ENCODE peak calls at places on chromosome 7, in seven cellular contexts. N is upper lobe of right lung, G is gastrocnemius medialis, Z is AG04450, B is choroid plexus epithelial cell, I is GM12865, K is spleen. D is an unnamed sample.

GRCh38 chr7:46173526-46174191 is 252.6 kb upstream of the IGFBP3 start:
- DNase-seq in N (no peak), G (no peak), Z (no peak), B (no peak), I (no peak), K (no peak), D (peak)

GRCh38 chr7:156113733-156114132 is 301.5 kb upstream of the SHH start:
- DNase-seq in N (no peak), G (no peak), Z (no peak), B (no peak), I (no peak), K (no peak), D (no peak)

GRCh38 chr7:14691597-14692203 is 210.9 kb downstream of the DGKB start:
- DNase-seq in N (no peak), G (no peak), Z (peak), B (peak), I (peak), K (no peak), D (peak)

GRCh38 chr7:48671656-48672055 is 252.7 kb upstream of the CDC14C start:
- DNase-seq in N (no peak), G (no peak), Z (no peak), B (no peak), I (no peak), K (no peak), D (no peak)

GRCh38 chr7:7920481-7920880 is 48.1 kb upstream of the GLCCI1 start:
- DNase-seq in N (no peak), G (no peak), Z (no peak), B (no peak), I (peak), K (no peak), D (no peak)

GRCh38 chr7:20307901-20308300 is 22.8 kb upstream of the ITGB8 start:
- DNase-seq in N (no peak), G (no peak), Z (no peak), B (no peak), I (no peak), K (no peak), D (no peak)

GRCh38 chr7:115940462-115941060 is 90.0 kb downstream of the TFEC start:
- DNase-seq in N (no peak), G (no peak), Z (no peak), B (peak), I (no peak), K (no peak), D (no peak)

GRCh38 chr7:37480642-37481041 is 32.0 kb upstream of the ELMO1 start:
- DNase-seq in N (no peak), G (no peak), Z (no peak), B (no peak), I (no peak), K (no peak), D (peak)

GRCh38 chr7:27605689-27606269 is 56.9 kb downstream of the HIBADH start:
- DNase-seq in N (no peak), G (no peak), Z (no peak), B (peak), I (peak), K (no peak), D (no peak)

GRCh38 chr7:108270385-108270784 is 140.2 kb upstream of the LAMB4 start:
- DNase-seq in N (no peak), G (no peak), Z (no peak), B (no peak), I (peak), K (no peak), D (no peak)

GRCh38 chr7:101939136-101939695 is 121.8 kb downstream of the CUX1 start:
- DNase-seq in N (peak), G (no peak), Z (no peak), B (no peak), I (peak), K (peak), D (no peak)

GRCh38 chr7:39153647-39154046 is 175.9 kb downstream of the POU6F2 start:
- DNase-seq in N (no peak), G (no peak), Z (no peak), B (no peak), I (no peak), K (no peak), D (no peak)

GRCh38 chr7:137146552-137146961 is 197.0 kb downstream of the PTN start:
- DNase-seq in N (no peak), G (no peak), Z (peak), B (peak), I (no peak), K (no peak), D (no peak)

GRCh38 chr7:100545636-100546128 is 6.7 kb downstream of the AGFG2 start:
- DNase-seq in N (no peak), G (no peak), Z (peak), B (peak), I (peak), K (no peak), D (peak)
- H3K4me3 ChIP-seq in N (no peak), G (no peak), Z (no peak), B (no peak), I (peak), K (no peak), D (no peak)

GRCh38 chr7:17640730-17641377 is 299.4 kb downstream of the SNX13 start:
- DNase-seq in N (no peak), G (no peak), Z (no peak), B (peak), I (peak), K (no peak), D (no peak)
- TF ChIP-seq CTCF in N (peak), G (no peak), Z (peak), B (peak), I (peak), K (peak), D (peak)

GRCh38 chr7:127347567-127348246 is 44.8 kb downstream of the ZNF800 start:
- DNase-seq in N (peak), G (peak), Z (peak), B (peak), I (peak), K (peak), D (peak)
- H3K4me3 ChIP-seq in N (peak), G (peak), Z (peak), B (peak), I (no peak), K (peak), D (peak)

DNA sequence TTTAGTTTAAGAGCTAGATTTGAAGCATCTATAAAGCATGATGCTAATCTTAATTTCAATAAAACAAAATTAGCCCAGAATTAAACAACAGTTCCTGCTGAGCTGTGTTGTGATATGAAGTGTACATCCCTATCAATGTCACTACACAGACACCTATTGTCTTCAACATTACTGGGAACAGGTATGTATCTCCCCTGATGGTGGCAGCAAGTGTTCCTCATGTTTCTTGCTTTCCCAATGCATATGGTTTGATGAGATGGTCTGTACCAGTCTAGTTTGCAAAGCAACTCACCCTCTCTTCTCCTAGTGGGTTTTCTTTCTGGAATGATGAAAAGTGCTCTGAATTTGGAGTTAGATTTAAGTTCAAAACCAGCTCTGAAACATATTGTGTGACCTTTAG is 38.1 kb downstream of the TSPAN12 start:
- DNase-seq in N (no peak), G (no peak), Z (no peak), B (no peak), I (peak), K (no peak), D (no peak)
- TF ChIP-seq CTCF in N (no peak), G (no peak), Z (no peak), B (no peak), I (no peak), K (no peak), D (no peak)

GRCh38 chr7:33837356-33837851 is 67.9 kb upstream of the BMPER start:
- DNase-seq in N (no peak), G (no peak), Z (no peak), B (no peak), I (no peak), K (no peak), D (no peak)

GRCh38 chr7:33841031-33841430 is 64.3 kb upstream of the BMPER start:
- DNase-seq in N (no peak), G (no peak), Z (no peak), B (no peak), I (no peak), K (no peak), D (no peak)

GRCh38 chr7:33842141-33842540 is 63.2 kb upstream of the BMPER start:
- DNase-seq in N (no peak), G (no peak), Z (no peak), B (no peak), I (no peak), K (no peak), D (no peak)

GRCh38 chr7:33845991-33846509 is 59.3 kb upstream of the BMPER start:
- DNase-seq in N (no peak), G (no peak), Z (no peak), B (no peak), I (no peak), K (no peak), D (peak)

GRCh38 chr7:33841658-33842057 is 63.7 kb upstream of the BMPER start:
- DNase-seq in N (no peak), G (no peak), Z (no peak), B (peak), I (no peak), K (no peak), D (no peak)
- H3K4me3 ChIP-seq in N (no peak), G (no peak), Z (no peak), B (no peak), I (no peak), K (no peak), D (no peak)

GRCh38 chr7:50212666-50213621 is 91.6 kb upstream of the IKZF1 start:
- DNase-seq in N (no peak), G (no peak), Z (no peak), B (no peak), I (no peak), K (peak), D (no peak)
- TF ChIP-seq CTCF in N (no peak), G (no peak), Z (no peak), B (no peak), I (peak), K (no peak), D (no peak)

GRCh38 chr7:67602246-67602645 is 605.6 kb downstream of the TYW1 start:
- DNase-seq in N (no peak), G (no peak), Z (no peak), B (no peak), I (no peak), K (no peak), D (no peak)
- H3K4me3 ChIP-seq in N (no peak), G (no peak), Z (no peak), B (no peak), I (no peak), K (no peak), D (no peak)